ENCODE peak calls at places on chromosomes 2 and 18, in five cellular contexts. One of them, this sample, is unnamed.

GRCh38 chr2:133255363-133255762 is 312.9 kb downstream of the NCKAP5 start:
- DNase-seq in mesendoderm: no peak
- DNase-seq in dorsolateral prefrontal cortex: no peak
- DNase-seq in spleen: no peak
- DNase-seq in RWPE2: no peak
- DNase-seq in this sample: no peak

GRCh38 chr2:1960761-1961160 is 216.4 kb upstream of the PXDN start:
- DNase-seq in mesendoderm: no peak
- DNase-seq in dorsolateral prefrontal cortex: no peak
- DNase-seq in spleen: no peak
- DNase-seq in RWPE2: no peak
- DNase-seq in this sample: no peak

GRCh38 chr2:46534589-46534988 is 55.2 kb downstream of the TMEM247 start:
- DNase-seq in mesendoderm: no peak
- DNase-seq in dorsolateral prefrontal cortex: no peak
- DNase-seq in spleen: no peak
- DNase-seq in RWPE2: no peak
- DNase-seq in this sample: no peak

GRCh38 chr2:124975224-124975623 is 950.1 kb downstream of the CNTNAP5 start:
- DNase-seq in mesendoderm: peak; percentile 63
- DNase-seq in dorsolateral prefrontal cortex: no peak
- DNase-seq in spleen: no peak
- DNase-seq in RWPE2: no peak
- DNase-seq in this sample: no peak

GRCh38 chr2:220932041-220932440 is 640.1 kb downstream of the EPHA4 start:
- DNase-seq in mesendoderm: no peak
- DNase-seq in dorsolateral prefrontal cortex: no peak
- DNase-seq in spleen: no peak
- DNase-seq in RWPE2: no peak
- DNase-seq in this sample: no peak

GRCh38 chr2:177225965-177226360 is 13.4 kb downstream of the HNRNPA3 start:
- DNase-seq in mesendoderm: no peak
- DNase-seq in dorsolateral prefrontal cortex: no peak
- DNase-seq in spleen: no peak
- DNase-seq in RWPE2: no peak
- DNase-seq in this sample: no peak

GRCh38 chr18:47549141-47549540 is 297.7 kb upstream of the SKOR2 start:
- DNase-seq in mesendoderm: no peak
- DNase-seq in dorsolateral prefrontal cortex: no peak
- DNase-seq in spleen: no peak
- DNase-seq in RWPE2: no peak
- DNase-seq in this sample: no peak

GRCh38 chr2:42809876-42810125 is 17.4 kb upstream of the HAAO start:
- DNase-seq in mesendoderm: peak; percentile 79
- DNase-seq in dorsolateral prefrontal cortex: peak; percentile 77
- DNase-seq in spleen: peak; percentile 96
- DNase-seq in RWPE2: no peak
- DNase-seq in this sample: peak; percentile 87

GRCh38 chr2:74092236-74092635 is 55.5 kb downstream of the BOLA3 start:
- DNase-seq in mesendoderm: no peak
- DNase-seq in dorsolateral prefrontal cortex: no peak
- DNase-seq in spleen: no peak
- DNase-seq in RWPE2: no peak
- DNase-seq in this sample: no peak

DNA sequence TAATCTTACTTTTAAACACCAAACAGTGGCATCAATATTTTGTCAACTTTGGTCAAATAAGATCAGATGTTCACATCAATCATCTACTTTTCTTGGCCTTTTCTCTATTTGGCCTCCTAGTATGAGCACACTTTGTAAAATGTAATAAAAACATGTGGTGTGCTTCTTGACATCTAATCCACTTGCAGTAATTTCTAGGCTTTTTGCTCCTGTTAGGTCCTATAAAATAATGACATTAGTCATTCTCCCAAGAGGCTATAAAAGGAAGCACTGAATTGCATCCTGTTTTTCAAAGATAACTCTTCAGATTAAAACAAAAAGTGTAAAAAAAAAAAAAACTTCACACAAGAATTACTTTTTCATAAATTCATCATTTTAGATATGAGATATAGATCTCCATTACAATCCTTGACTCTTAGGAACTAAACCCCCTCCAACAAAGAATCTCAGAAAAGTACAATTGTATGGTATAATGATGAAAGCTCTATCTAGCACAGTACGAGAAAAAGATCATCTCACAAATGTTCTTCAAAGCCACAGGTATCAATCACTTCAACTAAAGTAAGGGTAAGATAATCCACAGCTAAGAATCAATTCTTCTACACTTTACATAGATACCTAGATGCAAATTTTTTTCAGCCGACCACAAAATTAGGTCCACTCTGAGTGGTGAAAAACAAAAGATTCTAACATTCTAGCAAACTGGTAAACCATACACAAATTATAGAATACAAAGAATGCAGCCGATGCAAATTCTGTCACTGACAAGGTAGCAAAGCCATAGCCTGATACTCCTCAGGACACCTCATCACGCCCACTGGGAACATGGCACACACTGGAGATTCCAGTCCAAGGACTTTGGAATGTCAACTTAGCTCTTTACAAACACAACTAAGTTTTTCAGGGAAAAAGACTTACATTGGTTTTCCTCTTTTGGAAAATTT is 2.7 kb downstream of the BCL2 start:
- DNase-seq in mesendoderm: no peak
- DNase-seq in dorsolateral prefrontal cortex: no peak
- DNase-seq in spleen: no peak
- DNase-seq in RWPE2: no peak
- DNase-seq in this sample: no peak
- H3K27ac ChIP-seq in mesendoderm: no peak overlapping the region
- H3K27ac ChIP-seq in dorsolateral prefrontal cortex: peak overlapping the region; percentile 83
- H3K27ac ChIP-seq in spleen: peak overlapping the region; percentile 85
- H3K27ac ChIP-seq in RWPE2: no peak overlapping the region
- H3K27ac ChIP-seq in this sample: peak overlapping the region; percentile 98

GRCh38 chr2:38438536-38439225 is 61.6 kb upstream of the ATL2 start:
- DNase-seq in mesendoderm: no peak
- DNase-seq in dorsolateral prefrontal cortex: no peak
- DNase-seq in spleen: no peak
- DNase-seq in RWPE2: no peak
- DNase-seq in this sample: no peak

GRCh38 chr2:38439807-38440300 is 62.8 kb upstream of the ATL2 start:
- DNase-seq in mesendoderm: no peak
- DNase-seq in dorsolateral prefrontal cortex: no peak
- DNase-seq in spleen: no peak
- DNase-seq in RWPE2: no peak
- DNase-seq in this sample: no peak

GRCh38 chr2:38439226-38439612 is 62.1 kb upstream of the ATL2 start:
- DNase-seq in mesendoderm: no peak
- DNase-seq in dorsolateral prefrontal cortex: no peak
- DNase-seq in spleen: no peak
- DNase-seq in RWPE2: no peak
- DNase-seq in this sample: no peak

GRCh38 chr2:38436227-38436664 is 59.2 kb upstream of the ATL2 start:
- DNase-seq in mesendoderm: no peak
- DNase-seq in dorsolateral prefrontal cortex: no peak
- DNase-seq in spleen: no peak
- DNase-seq in RWPE2: no peak
- DNase-seq in this sample: no peak

DNA sequence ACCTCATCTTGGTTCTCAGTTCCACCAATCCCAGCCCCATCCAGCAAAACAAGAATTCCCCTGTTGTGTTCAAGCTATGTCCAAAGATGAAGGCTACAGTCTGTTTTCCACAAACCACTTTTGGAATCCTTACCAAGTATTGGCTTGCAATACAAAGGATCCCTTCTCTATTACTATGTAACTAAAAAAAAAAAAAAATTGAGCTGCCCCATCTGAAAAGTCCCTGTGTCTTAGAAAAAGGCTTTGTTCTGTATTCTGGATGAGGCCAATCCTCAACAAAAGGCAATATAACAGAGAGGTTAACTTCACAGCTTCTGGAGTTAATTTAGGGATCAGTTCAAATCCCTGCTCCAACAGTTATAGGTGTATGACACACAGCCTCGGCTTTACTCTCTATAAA is 61.1 kb upstream of the ATL2 start:
- DNase-seq in mesendoderm: no peak
- DNase-seq in dorsolateral prefrontal cortex: no peak
- DNase-seq in spleen: no peak
- DNase-seq in RWPE2: no peak
- DNase-seq in this sample: no peak
- H3K27me3 ChIP-seq in mesendoderm: no peaks in the 10 kb centered on the region
- H3K27me3 ChIP-seq in dorsolateral prefrontal cortex: no peaks in the 10 kb centered on the region
- H3K27me3 ChIP-seq in spleen: no peaks in the 10 kb centered on the region
- H3K27me3 ChIP-seq in RWPE2: no peaks in the 10 kb centered on the region
- H3K27me3 ChIP-seq in this sample: no peaks in the 10 kb centered on the region

DNA sequence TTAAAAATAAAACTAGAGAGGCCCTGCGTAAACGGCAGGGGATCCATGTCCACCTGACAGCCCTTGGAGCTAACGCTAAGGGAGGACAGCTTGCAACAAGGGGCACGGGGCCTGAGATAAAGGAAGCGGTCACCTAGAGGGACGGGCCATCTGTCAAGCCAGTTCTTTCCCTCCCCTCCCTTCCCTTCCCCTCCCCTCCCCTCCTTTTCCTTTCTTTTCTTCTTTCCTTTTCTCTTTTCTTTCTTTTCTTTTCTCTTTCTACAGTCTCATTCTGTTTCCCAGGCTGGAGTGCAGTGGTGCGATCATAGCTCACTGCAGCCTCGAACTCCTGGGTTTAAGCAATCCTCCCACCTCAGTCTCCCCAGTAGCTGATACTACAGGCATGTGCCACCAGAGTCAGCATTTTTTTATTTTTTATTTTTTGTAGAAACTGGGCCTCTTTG is 34.5 kb upstream of the CTAGE1 start:
- DNase-seq in mesendoderm: no peak
- DNase-seq in dorsolateral prefrontal cortex: no peak
- DNase-seq in spleen: no peak
- DNase-seq in RWPE2: no peak
- DNase-seq in this sample: no peak
- H3K27ac ChIP-seq in mesendoderm: no peak overlapping the region
- H3K27ac ChIP-seq in dorsolateral prefrontal cortex: no peak overlapping the region
- H3K27ac ChIP-seq in spleen: no peak overlapping the region
- H3K27ac ChIP-seq in RWPE2: no peak overlapping the region
- H3K27ac ChIP-seq in this sample: no peak overlapping the region

GRCh38 chr2:72931280-72931910 is 14.1 kb downstream of the EMX1 start:
- DNase-seq in mesendoderm: no peak
- DNase-seq in dorsolateral prefrontal cortex: peak; percentile 32
- DNase-seq in spleen: peak; percentile 63
- DNase-seq in RWPE2: peak; percentile 77
- DNase-seq in this sample: no peak
- H3K27me3 ChIP-seq in mesendoderm: peaks cover 21% of the 10 kb centered on the region
- H3K27me3 ChIP-seq in dorsolateral prefrontal cortex: peaks cover 23% of the 10 kb centered on the region
- H3K27me3 ChIP-seq in spleen: peaks cover 20% of the 10 kb centered on the region
- H3K27me3 ChIP-seq in RWPE2: peaks cover 29% of the 10 kb centered on the region
- H3K27me3 ChIP-seq in this sample: peaks cover 15% of the 10 kb centered on the region

DNA sequence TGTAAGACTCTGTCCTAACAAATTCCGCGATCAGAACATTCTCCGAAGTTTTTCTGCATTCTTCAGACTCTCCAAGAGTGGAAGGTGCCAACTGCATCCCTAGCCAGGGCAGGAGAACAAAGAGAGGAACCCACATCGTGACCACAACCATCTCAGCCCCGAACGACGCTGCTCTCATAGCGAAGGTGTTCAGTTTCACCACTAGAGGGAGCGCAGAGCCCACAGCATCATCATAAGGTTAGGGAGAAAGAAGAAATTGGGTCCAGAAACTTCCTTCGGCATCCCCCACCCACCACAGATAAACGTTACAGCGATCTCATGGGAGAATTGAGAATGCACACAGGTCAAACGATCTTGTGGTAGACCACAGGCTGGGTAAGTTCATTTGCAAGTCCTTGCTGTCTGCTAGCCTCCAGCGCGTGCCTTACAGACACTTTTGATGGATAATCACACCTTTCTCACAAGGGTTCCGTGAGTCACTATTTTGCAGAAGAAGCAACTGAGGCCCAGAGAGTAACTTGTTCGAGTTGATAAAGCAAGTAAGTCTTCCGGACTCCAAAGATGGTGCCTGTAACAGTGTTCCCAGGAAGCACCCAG is 53.7 kb upstream of the ARL4C start:
- DNase-seq in mesendoderm: peak; percentile 90
- DNase-seq in dorsolateral prefrontal cortex: peak; percentile 44
- DNase-seq in spleen: no peak
- DNase-seq in RWPE2: no peak
- DNase-seq in this sample: peak; percentile 60
- H3K27ac ChIP-seq in mesendoderm: no peak overlapping the region
- H3K27ac ChIP-seq in dorsolateral prefrontal cortex: no peak overlapping the region
- H3K27ac ChIP-seq in spleen: no peak overlapping the region
- H3K27ac ChIP-seq in RWPE2: no peak overlapping the region
- H3K27ac ChIP-seq in this sample: no peak overlapping the region

GRCh38 chr18:75198046-75198445 is 10.9 kb downstream of the PTGR3 start:
- DNase-seq in mesendoderm: no peak
- DNase-seq in dorsolateral prefrontal cortex: no peak
- DNase-seq in spleen: no peak
- DNase-seq in RWPE2: no peak
- DNase-seq in this sample: no peak

GRCh38 chr18:75189696-75190095 is 19.2 kb downstream of the PTGR3 start:
- DNase-seq in mesendoderm: no peak
- DNase-seq in dorsolateral prefrontal cortex: no peak
- DNase-seq in spleen: no peak
- DNase-seq in RWPE2: no peak
- DNase-seq in this sample: no peak

DNA sequence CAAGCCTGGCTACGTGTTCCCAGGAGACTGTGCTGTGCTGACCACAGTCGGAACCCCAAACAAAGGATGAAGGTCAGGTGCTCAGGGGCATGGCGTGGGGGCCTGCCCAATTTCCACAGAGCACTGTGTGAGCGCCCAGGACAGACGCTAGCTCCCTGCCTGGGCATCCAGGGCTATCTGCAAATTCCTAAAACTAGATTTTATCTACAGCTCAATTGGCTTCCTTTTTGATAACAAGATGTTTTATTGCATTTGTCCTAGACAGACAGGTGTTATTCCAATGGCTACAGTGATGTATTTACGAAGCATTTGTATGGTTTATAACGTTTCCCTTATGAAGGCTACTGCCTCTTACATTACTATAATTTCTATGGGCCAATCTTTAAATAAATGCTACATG is 16.0 kb downstream of the PTGR3 start:
- DNase-seq in mesendoderm: no peak
- DNase-seq in dorsolateral prefrontal cortex: no peak
- DNase-seq in spleen: no peak
- DNase-seq in RWPE2: no peak
- DNase-seq in this sample: no peak
- H3K27me3 ChIP-seq in mesendoderm: no peaks in the 10 kb centered on the region
- H3K27me3 ChIP-seq in dorsolateral prefrontal cortex: no peaks in the 10 kb centered on the region
- H3K27me3 ChIP-seq in spleen: no peaks in the 10 kb centered on the region
- H3K27me3 ChIP-seq in RWPE2: no peaks in the 10 kb centered on the region
- H3K27me3 ChIP-seq in this sample: no peaks in the 10 kb centered on the region

GRCh38 chr2:33911327-33911726 is 312.2 kb upstream of the FAM98A start:
- DNase-seq in mesendoderm: no peak
- DNase-seq in dorsolateral prefrontal cortex: no peak
- DNase-seq in spleen: no peak
- DNase-seq in RWPE2: no peak
- DNase-seq in this sample: no peak
- H3K27ac ChIP-seq in mesendoderm: no peak overlapping the region
- H3K27ac ChIP-seq in dorsolateral prefrontal cortex: no peak overlapping the region
- H3K27ac ChIP-seq in spleen: no peak overlapping the region
- H3K27ac ChIP-seq in RWPE2: no peak overlapping the region
- H3K27ac ChIP-seq in this sample: no peak overlapping the region

This sample was measured in uterus.